ENCODE peak calls at places on chromosomes 3 and 15, in four cellular contexts. One of them, this sample, is unnamed. For H3K4me1, the result is how much of the 10 kb centered on the place peaks cover.

GRCh38 chr3:53234130-53234840 is 21.5 kb downstream of the TKT start:
- DNase-seq in hepatocyte: no peak
- DNase-seq in GM23338: no peak
- DNase-seq in HCT116: no peak
- DNase-seq in this sample: no peak

GRCh38 chr15:85795669-85796305 is 1.1 kb upstream of the KLHL25 start:
- DNase-seq in hepatocyte: no peak
- DNase-seq in GM23338: no peak
- DNase-seq in HCT116: no peak
- DNase-seq in this sample: no peak

GRCh38 chr3:9976736-9977709 is 9.6 kb downstream of the EMC3 start:
- DNase-seq in hepatocyte: peak
- DNase-seq in GM23338: no peak
- DNase-seq in HCT116: peak
- DNase-seq in this sample: peak

GRCh38 chr3:38004415-38005075 is 14.0 kb downstream of the VILL start:
- DNase-seq in hepatocyte: peak
- DNase-seq in GM23338: peak
- DNase-seq in HCT116: peak
- DNase-seq in this sample: peak

GRCh38 chr3:48565591-48566400 is 2.2 kb upstream of the UCN2 start:
- DNase-seq in hepatocyte: no peak
- DNase-seq in GM23338: no peak
- DNase-seq in HCT116: peak
- DNase-seq in this sample: peak

GRCh38 chr3:161559177-161559998 is 62.8 kb downstream of the OTOL1 start:
- DNase-seq in hepatocyte: peak
- DNase-seq in GM23338: peak
- DNase-seq in HCT116: peak
- DNase-seq in this sample: peak

GRCh38 chr3:184489457-184489856 is 72.1 kb upstream of the EPHB3 start:
- DNase-seq in hepatocyte: no peak
- DNase-seq in GM23338: no peak
- DNase-seq in HCT116: no peak
- DNase-seq in this sample: no peak

GRCh38 chr3:117788086-117788485 is 1078.5 kb downstream of the TUSC7 start:
- DNase-seq in hepatocyte: no peak
- DNase-seq in GM23338: peak
- DNase-seq in HCT116: no peak
- DNase-seq in this sample: peak

GRCh38 chr15:73153024-73153423 is 100.8 kb downstream of the NEO1 start:
- DNase-seq in hepatocyte: no peak
- DNase-seq in GM23338: no peak
- DNase-seq in HCT116: no peak
- DNase-seq in this sample: no peak

GRCh38 chr15:77909131-77909940 is 168.2 kb downstream of the TBC1D2B start:
- DNase-seq in hepatocyte: no peak
- DNase-seq in GM23338: no peak
- DNase-seq in HCT116: no peak
- DNase-seq in this sample: no peak

GRCh38 chr3:148238421-148238821 is 459.3 kb upstream of the AGTR1 start:
- DNase-seq in hepatocyte: no peak
- DNase-seq in GM23338: no peak
- DNase-seq in HCT116: no peak
- DNase-seq in this sample: no peak

GRCh38 chr3:183444748-183445147 is 16.3 kb upstream of the MCF2L2 start:
- DNase-seq in hepatocyte: no peak
- DNase-seq in GM23338: no peak
- DNase-seq in HCT116: no peak
- DNase-seq in this sample: no peak

GRCh38 chr15:55530861-55531313 is 22.9 kb upstream of the DNAAF4 start:
- DNase-seq in hepatocyte: peak
- DNase-seq in GM23338: no peak
- DNase-seq in HCT116: no peak
- DNase-seq in this sample: peak

GRCh38 chr15:61654918-61655317 is 405.3 kb downstream of the VPS13C start:
- DNase-seq in hepatocyte: peak
- DNase-seq in GM23338: no peak
- DNase-seq in HCT116: no peak
- DNase-seq in this sample: no peak

GRCh38 chr3:116135462-116135861 is 309.8 kb downstream of the LSAMP start:
- DNase-seq in hepatocyte: no peak
- DNase-seq in GM23338: no peak
- DNase-seq in HCT116: no peak
- DNase-seq in this sample: peak

GRCh38 chr3:32360514-32360869 is 31.2 kb upstream of the CMTM7 start:
- DNase-seq in hepatocyte: no peak
- DNase-seq in GM23338: no peak
- DNase-seq in HCT116: no peak
- DNase-seq in this sample: no peak

GRCh38 chr15:88036154-88036839 is 220.2 kb downstream of the NTRK3 start:
- DNase-seq in hepatocyte: no peak
- DNase-seq in GM23338: peak
- DNase-seq in HCT116: no peak
- DNase-seq in this sample: no peak

GRCh38 chr3:42729404-42730145 is 27.0 kb upstream of the HHATL start:
- DNase-seq in hepatocyte: no peak
- DNase-seq in GM23338: no peak
- DNase-seq in HCT116: no peak
- DNase-seq in this sample: no peak

GRCh38 chr3:55498520-55498919 is 11.4 kb upstream of the WNT5A start:
- DNase-seq in hepatocyte: no peak
- DNase-seq in GM23338: peak
- DNase-seq in HCT116: no peak
- DNase-seq in this sample: no peak

GRCh38 chr3:149382091-149382467 is 4.6 kb upstream of the TM4SF1 start:
- DNase-seq in hepatocyte: no peak
- DNase-seq in GM23338: no peak
- DNase-seq in HCT116: no peak
- DNase-seq in this sample: peak

GRCh38 chr15:52295421-52295991 is at the start of gene MYO5C:
- DNase-seq in hepatocyte: peak
- DNase-seq in GM23338: peak
- DNase-seq in HCT116: peak
- DNase-seq in this sample: peak

GRCh38 chr3:71528816-71529215 is 54.7 kb downstream of the FOXP1 start:
- DNase-seq in hepatocyte: no peak
- DNase-seq in GM23338: no peak
- DNase-seq in HCT116: no peak
- DNase-seq in this sample: no peak

GRCh38 chr3:134249442-134249841 is 1.2 kb downstream of the RYK start:
- DNase-seq in hepatocyte: no peak
- DNase-seq in GM23338: no peak
- DNase-seq in HCT116: no peak
- DNase-seq in this sample: no peak

GRCh38 chr3:123602325-123602724 is 17.5 kb upstream of the HACD2 start:
- DNase-seq in hepatocyte: peak
- DNase-seq in GM23338: no peak
- DNase-seq in HCT116: peak
- DNase-seq in this sample: peak

GRCh38 chr3:69531975-69532827 is 146.3 kb upstream of the FRMD4B start:
- DNase-seq in hepatocyte: no peak
- DNase-seq in GM23338: no peak
- DNase-seq in HCT116: no peak
- DNase-seq in this sample: no peak

GRCh38 chr3:156553705-156554356 is 1.1 kb downstream of the SSR3 start:
- DNase-seq in hepatocyte: peak
- DNase-seq in GM23338: peak
- DNase-seq in HCT116: peak
- DNase-seq in this sample: peak

GRCh38 chr3:31132132-31132769 is 237.8 kb upstream of the GADL1 start:
- DNase-seq in hepatocyte: peak
- DNase-seq in GM23338: peak
- DNase-seq in HCT116: peak
- DNase-seq in this sample: peak

GRCh38 chr3:52240059-52240885 is 1.3 kb upstream of the TWF2 start:
- DNase-seq in hepatocyte: peak
- DNase-seq in GM23338: peak
- DNase-seq in HCT116: peak
- DNase-seq in this sample: peak

GRCh38 chr3:76369170-76369569 is 583.8 kb upstream of the ZNF717 start:
- DNase-seq in hepatocyte: peak
- DNase-seq in GM23338: peak
- DNase-seq in HCT116: no peak
- DNase-seq in this sample: peak

GRCh38 chr3:169241928-169242751 is 421.4 kb downstream of the MECOM start:
- DNase-seq in hepatocyte: peak
- DNase-seq in GM23338: peak
- DNase-seq in HCT116: no peak
- DNase-seq in this sample: no peak

GRCh38 chr3:197331131-197331530 is 32.7 kb upstream of the DLG1 start:
- DNase-seq in hepatocyte: no peak
- DNase-seq in GM23338: peak
- DNase-seq in HCT116: peak
- DNase-seq in this sample: peak

GRCh38 chr3:196624008-196624790 is 15.3 kb upstream of the NRROS start:
- DNase-seq in hepatocyte: no peak
- DNase-seq in GM23338: no peak
- DNase-seq in HCT116: no peak
- DNase-seq in this sample: no peak

GRCh38 chr3:132321321-132321720 is 4.1 kb downstream of the ACP3 start:
- DNase-seq in hepatocyte: no peak
- DNase-seq in GM23338: no peak
- DNase-seq in HCT116: no peak
- DNase-seq in this sample: no peak

GRCh38 chr3:56923546-56924224 is 121.9 kb upstream of the ARHGEF3 start:
- DNase-seq in hepatocyte: peak
- DNase-seq in GM23338: peak
- DNase-seq in HCT116: peak
- DNase-seq in this sample: peak

GRCh38 chr3:72487078-72487765 is 361.0 kb downstream of the SHQ1 start:
- DNase-seq in hepatocyte: peak
- DNase-seq in GM23338: peak
- DNase-seq in HCT116: peak
- DNase-seq in this sample: peak

DNA sequence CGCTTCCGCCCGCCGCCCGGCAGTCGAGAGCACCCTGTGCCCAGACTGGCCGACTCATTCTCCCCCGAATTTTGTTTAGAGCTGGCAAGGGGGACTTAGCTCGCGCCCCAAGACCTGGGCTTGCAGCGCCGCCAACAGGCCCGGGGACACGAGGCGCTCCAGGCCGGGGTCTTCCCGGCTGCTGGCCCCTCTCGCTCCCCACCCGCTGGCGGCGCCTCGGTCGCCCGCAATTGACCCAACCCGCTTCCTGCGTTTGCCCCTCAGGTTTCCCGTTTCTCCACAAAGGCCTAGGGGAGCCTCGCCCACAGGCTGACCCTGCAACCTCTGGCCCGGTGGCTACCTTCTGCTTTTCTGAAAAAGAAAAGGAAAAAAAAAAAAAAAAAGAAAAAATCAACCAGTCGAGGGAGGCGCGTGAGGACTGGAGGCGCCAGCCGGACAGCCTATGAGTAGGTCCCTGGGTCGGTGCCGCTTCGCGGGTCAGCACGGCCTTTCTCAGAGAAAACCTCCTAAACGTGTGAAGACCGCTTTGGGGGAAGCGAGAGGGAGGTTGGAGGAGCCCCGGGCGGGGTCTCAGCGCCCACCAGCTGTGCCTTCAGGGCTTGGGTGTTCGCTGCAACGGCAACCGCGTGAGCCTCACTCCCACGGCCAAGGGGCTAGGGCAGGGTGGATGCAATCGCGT is 7.2 kb downstream of the FOXL2 start:
- DNase-seq in hepatocyte: no peak
- DNase-seq in GM23338: peak
- DNase-seq in HCT116: no peak
- DNase-seq in this sample: no peak
- H3K4me2 ChIP-seq in hepatocyte: no peak
- H3K4me2 ChIP-seq in GM23338: peak
- H3K4me2 ChIP-seq in HCT116: no peak
- H3K4me2 ChIP-seq in this sample: no peak

DNA sequence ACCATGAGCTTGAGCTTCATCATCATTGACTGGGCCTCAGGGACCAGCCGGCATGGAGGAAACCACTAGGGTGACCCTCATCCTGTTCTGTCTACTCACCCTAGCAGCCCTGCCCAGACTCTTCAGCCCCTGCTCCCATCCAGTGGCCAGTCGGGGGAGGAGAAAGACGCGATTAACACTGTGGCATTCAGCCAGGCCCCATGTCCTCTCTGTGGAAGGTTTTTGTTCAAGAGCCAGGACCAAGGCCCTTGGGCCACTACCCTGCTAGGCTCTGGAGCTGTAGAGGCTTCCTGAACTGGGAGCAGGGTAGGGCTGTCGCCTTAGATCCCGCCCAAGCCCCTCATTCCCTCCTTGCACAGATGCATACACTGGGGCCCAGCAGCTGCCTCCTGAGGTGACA is 15.0 kb downstream of the SLC38A3 start:
- DNase-seq in hepatocyte: no peak
- DNase-seq in GM23338: no peak
- DNase-seq in HCT116: no peak
- DNase-seq in this sample: no peak
- H3K4me1 ChIP-seq in hepatocyte: under half
- H3K4me1 ChIP-seq in GM23338: under half
- H3K4me1 ChIP-seq in HCT116: under half
- H3K4me1 ChIP-seq in this sample: under half

GRCh38 chr3:150970665-150971327 is 1.7 kb downstream of the CLRN1 start:
- DNase-seq in hepatocyte: no peak
- DNase-seq in GM23338: no peak
- DNase-seq in HCT116: peak
- DNase-seq in this sample: peak
- TF ChIP-seq EZH2phosphoT487 in hepatocyte: no peak
- TF ChIP-seq EZH2phosphoT487 in GM23338: no peak
- TF ChIP-seq EZH2phosphoT487 in HCT116: no peak
- TF ChIP-seq EZH2phosphoT487 in this sample: no peak

GRCh38 chr3:159196316-159196715 is 394.5 kb downstream of the MFSD1 start:
- DNase-seq in hepatocyte: no peak
- DNase-seq in GM23338: no peak
- DNase-seq in HCT116: no peak
- DNase-seq in this sample: no peak

DNA sequence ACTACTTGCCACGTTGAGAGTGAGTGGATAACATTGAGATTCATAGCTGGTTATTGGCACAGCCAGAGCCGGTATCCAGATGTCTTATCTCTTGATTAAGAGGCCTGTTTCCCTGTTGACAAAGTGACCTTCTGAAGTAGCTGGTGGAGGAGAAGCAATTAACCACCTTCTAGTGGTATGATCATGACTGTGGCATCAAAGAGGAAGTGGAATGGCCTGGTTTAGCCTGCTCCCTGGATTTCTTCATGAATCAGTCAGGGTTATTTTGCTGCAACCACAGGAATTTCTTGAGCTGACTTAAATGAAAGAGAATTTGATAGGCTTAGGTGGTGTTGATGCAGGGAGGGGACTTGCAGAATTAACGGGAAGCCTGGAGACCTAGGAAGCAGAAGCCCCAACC is 398.3 kb downstream of the MFSD1 start:
- DNase-seq in hepatocyte: no peak
- DNase-seq in GM23338: no peak
- DNase-seq in HCT116: peak
- DNase-seq in this sample: peak
- H3K4me2 ChIP-seq in hepatocyte: no peak
- H3K4me2 ChIP-seq in GM23338: no peak
- H3K4me2 ChIP-seq in HCT116: peak
- H3K4me2 ChIP-seq in this sample: no peak

This sample was measured in PC-3.